ENCODE peak calls at places on chromosomes 12 and 14, in four cellular contexts. One of them, this sample, is unnamed.

GRCh38 chr12:42689699-42690098 is 100.2 kb upstream of the PRICKLE1 start:
- DNase-seq in ovary: no peak
- DNase-seq in tibial artery: no peak
- DNase-seq in fibroblast of pulmonary artery: no peak
- DNase-seq in this sample: no peak

GRCh38 chr14:88804035-88804434 is 11.3 kb upstream of the EML5 start:
- DNase-seq in ovary: no peak
- DNase-seq in tibial artery: no peak
- DNase-seq in fibroblast of pulmonary artery: no peak
- DNase-seq in this sample: no peak

GRCh38 chr12:108729612-108730336 is 1.5 kb downstream of the CORO1C start:
- DNase-seq in ovary: no peak
- DNase-seq in tibial artery: no peak
- DNase-seq in fibroblast of pulmonary artery: peak; percentile 56
- DNase-seq in this sample: no peak

GRCh38 chr14:67457782-67458181 is 30.7 kb downstream of the TMEM229B start:
- DNase-seq in ovary: no peak
- DNase-seq in tibial artery: no peak
- DNase-seq in fibroblast of pulmonary artery: no peak
- DNase-seq in this sample: no peak

GRCh38 chr12:27973487-27973890 is 956 bp upstream of the PTHLH start:
- DNase-seq in ovary: no peak
- DNase-seq in tibial artery: no peak
- DNase-seq in fibroblast of pulmonary artery: no peak
- DNase-seq in this sample: no peak

GRCh38 chr14:61188936-61189808 is 92.0 kb downstream of the TMEM30B start:
- DNase-seq in ovary: peak; percentile 62
- DNase-seq in tibial artery: peak; percentile 83
- DNase-seq in fibroblast of pulmonary artery: peak; percentile 74
- DNase-seq in this sample: no peak

GRCh38 chr14:74402264-74403251 is 23.5 kb downstream of the SYNDIG1L start:
- DNase-seq in ovary: no peak
- DNase-seq in tibial artery: peak; percentile 31
- DNase-seq in fibroblast of pulmonary artery: no peak
- DNase-seq in this sample: no peak

GRCh38 chr14:64838656-64839055 is 41.1 kb downstream of the SPTB start:
- DNase-seq in ovary: no peak
- DNase-seq in tibial artery: no peak
- DNase-seq in fibroblast of pulmonary artery: no peak
- DNase-seq in this sample: no peak

GRCh38 chr12:63916561-63917476 is 72.3 kb downstream of the SRGAP1 start:
- DNase-seq in ovary: no peak
- DNase-seq in tibial artery: no peak
- DNase-seq in fibroblast of pulmonary artery: peak; percentile 33
- DNase-seq in this sample: no peak

GRCh38 chr12:116048886-116049285 is 228.6 kb downstream of the MED13L start:
- DNase-seq in ovary: no peak
- DNase-seq in tibial artery: no peak
- DNase-seq in fibroblast of pulmonary artery: no peak
- DNase-seq in this sample: no peak

GRCh38 chr14:85527458-85527857 is 2.5 kb upstream of the FLRT2 start:
- DNase-seq in ovary: no peak
- DNase-seq in tibial artery: no peak
- DNase-seq in fibroblast of pulmonary artery: peak; percentile 56
- DNase-seq in this sample: no peak

GRCh38 chr12:111045941-111046340 is 125.6 kb upstream of the MYL2 start:
- DNase-seq in ovary: no peak
- DNase-seq in tibial artery: no peak
- DNase-seq in fibroblast of pulmonary artery: no peak
- DNase-seq in this sample: no peak

GRCh38 chr12:123115409-123116111 is 35.3 kb downstream of the PITPNM2 start:
- DNase-seq in ovary: peak; percentile 89
- DNase-seq in tibial artery: peak; percentile 89
- DNase-seq in fibroblast of pulmonary artery: peak; percentile 98
- DNase-seq in this sample: peak; percentile 81

GRCh38 chr14:20460458-20461229 is 590 bp downstream of the PIP4P1 start:
- DNase-seq in ovary: peak; percentile 40
- DNase-seq in tibial artery: peak; percentile 73
- DNase-seq in fibroblast of pulmonary artery: no peak
- DNase-seq in this sample: no peak

GRCh38 chr14:104007121-104007520 is 64.8 kb upstream of the RD3L start:
- DNase-seq in ovary: no peak
- DNase-seq in tibial artery: no peak
- DNase-seq in fibroblast of pulmonary artery: no peak
- DNase-seq in this sample: no peak

GRCh38 chr12:118164798-118165486 is 29.0 kb downstream of the PEBP1 start:
- DNase-seq in ovary: no peak
- DNase-seq in tibial artery: no peak
- DNase-seq in fibroblast of pulmonary artery: peak; percentile 55
- DNase-seq in this sample: no peak

GRCh38 chr12:50049254-50050118 is 7.9 kb upstream of the ASIC1 start:
- DNase-seq in ovary: no peak
- DNase-seq in tibial artery: no peak
- DNase-seq in fibroblast of pulmonary artery: no peak
- DNase-seq in this sample: no peak

GRCh38 chr14:59342108-59342507 is 123.1 kb downstream of the GPR135 start:
- DNase-seq in ovary: no peak
- DNase-seq in tibial artery: no peak
- DNase-seq in fibroblast of pulmonary artery: no peak
- DNase-seq in this sample: no peak

GRCh38 chr14:65414961-65415589 is 2.5 kb downstream of the FUT8 start:
- DNase-seq in ovary: no peak
- DNase-seq in tibial artery: no peak
- DNase-seq in fibroblast of pulmonary artery: peak; percentile 69
- DNase-seq in this sample: no peak

GRCh38 chr14:32805979-32806378 is 132.7 kb upstream of the NPAS3 start:
- DNase-seq in ovary: no peak
- DNase-seq in tibial artery: no peak
- DNase-seq in fibroblast of pulmonary artery: no peak
- DNase-seq in this sample: no peak

GRCh38 chr12:113725557-113725876 is 240.6 kb downstream of the RBM19 start:
- DNase-seq in ovary: no peak
- DNase-seq in tibial artery: no peak
- DNase-seq in fibroblast of pulmonary artery: no peak
- DNase-seq in this sample: no peak

GRCh38 chr12:27861428-27862167 is 81.6 kb upstream of the MANSC4 start:
- DNase-seq in ovary: peak; percentile 69
- DNase-seq in tibial artery: no peak
- DNase-seq in fibroblast of pulmonary artery: peak; percentile 58
- DNase-seq in this sample: no peak

GRCh38 chr12:31325524-31325875 is 450 bp downstream of the SINHCAF start:
- DNase-seq in ovary: no peak
- DNase-seq in tibial artery: no peak
- DNase-seq in fibroblast of pulmonary artery: no peak
- DNase-seq in this sample: no peak

GRCh38 chr12:14960548-14961465 is 594 bp downstream of the ARHGDIB start:
- DNase-seq in ovary: no peak
- DNase-seq in tibial artery: no peak
- DNase-seq in fibroblast of pulmonary artery: peak; percentile 93
- DNase-seq in this sample: no peak

GRCh38 chr14:59969319-59969718 is 49.4 kb downstream of the LRRC9 start:
- DNase-seq in ovary: no peak
- DNase-seq in tibial artery: no peak
- DNase-seq in fibroblast of pulmonary artery: peak; percentile 8
- DNase-seq in this sample: no peak

GRCh38 chr14:37565550-37565949 is 29.5 kb downstream of the FOXA1 start:
- DNase-seq in ovary: no peak
- DNase-seq in tibial artery: no peak
- DNase-seq in fibroblast of pulmonary artery: no peak
- DNase-seq in this sample: no peak

GRCh38 chr14:37571391-37571790 is 23.7 kb downstream of the FOXA1 start:
- DNase-seq in ovary: no peak
- DNase-seq in tibial artery: no peak
- DNase-seq in fibroblast of pulmonary artery: no peak
- DNase-seq in this sample: no peak

GRCh38 chr14:37569729-37570128 is 25.3 kb downstream of the FOXA1 start:
- DNase-seq in ovary: no peak
- DNase-seq in tibial artery: no peak
- DNase-seq in fibroblast of pulmonary artery: no peak
- DNase-seq in this sample: no peak

GRCh38 chr14:37563189-37563588 is 31.9 kb downstream of the FOXA1 start:
- DNase-seq in ovary: no peak
- DNase-seq in tibial artery: no peak
- DNase-seq in fibroblast of pulmonary artery: no peak
- DNase-seq in this sample: no peak

DNA sequence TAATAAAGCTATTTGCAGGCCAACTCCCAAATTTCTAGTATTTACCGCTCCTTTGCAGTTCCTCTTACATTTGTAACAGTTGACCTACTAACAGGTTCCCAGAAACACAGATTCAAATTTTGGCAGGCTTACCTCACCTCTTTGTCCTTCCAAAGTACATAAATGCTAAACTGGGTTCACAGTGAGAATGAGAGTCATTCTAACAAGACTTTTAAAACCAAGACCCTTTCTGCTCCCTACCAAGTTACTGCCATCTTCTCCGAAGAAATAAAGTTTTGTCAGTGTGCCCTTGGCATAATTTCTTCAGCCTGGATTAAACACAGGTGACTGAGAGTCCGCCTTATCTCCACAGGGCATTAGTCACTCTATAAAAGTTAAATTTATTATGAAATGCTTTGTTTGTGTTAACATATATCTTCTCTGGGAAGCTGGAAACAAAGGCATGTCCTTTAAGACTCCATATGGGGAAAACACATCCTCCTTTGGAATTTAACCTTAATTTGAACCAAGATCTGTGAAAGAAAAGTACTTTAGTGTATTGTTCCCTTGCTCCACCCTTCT is 28.2 kb downstream of the FOXA1 start:
- DNase-seq in ovary: no peak
- DNase-seq in tibial artery: no peak
- DNase-seq in fibroblast of pulmonary artery: peak; percentile 67
- DNase-seq in this sample: no peak
- H3K4me3 ChIP-seq in ovary: no peak overlapping the region
- H3K4me3 ChIP-seq in tibial artery: no peak overlapping the region
- H3K4me3 ChIP-seq in fibroblast of pulmonary artery: no peak overlapping the region
- H3K4me3 ChIP-seq in this sample: no peak overlapping the region

DNA sequence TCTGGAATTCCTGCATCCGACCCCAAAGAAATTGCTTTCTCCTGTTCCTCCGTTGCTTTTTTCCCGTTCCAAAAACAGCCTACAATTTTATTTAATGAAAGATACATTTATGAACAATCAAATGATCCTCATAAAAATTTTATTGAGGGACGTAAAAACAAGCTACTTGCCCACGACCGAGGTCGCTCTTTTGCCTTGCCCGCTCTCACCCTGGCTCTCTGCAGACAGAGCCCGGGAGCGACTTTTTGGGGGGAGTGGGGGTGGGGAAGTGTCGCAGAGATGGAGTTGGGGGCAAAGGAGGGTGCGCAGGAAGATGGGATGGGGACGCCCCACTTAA is 1.1 kb upstream of the HOXC9 start:
- DNase-seq in ovary: no peak
- DNase-seq in tibial artery: no peak
- DNase-seq in fibroblast of pulmonary artery: no peak
- DNase-seq in this sample: no peak
- TF ChIP-seq CTCF in ovary: no peak
- TF ChIP-seq CTCF in tibial artery: no peak
- TF ChIP-seq CTCF in fibroblast of pulmonary artery: no peak
- TF ChIP-seq CTCF in this sample: no peak

DNA sequence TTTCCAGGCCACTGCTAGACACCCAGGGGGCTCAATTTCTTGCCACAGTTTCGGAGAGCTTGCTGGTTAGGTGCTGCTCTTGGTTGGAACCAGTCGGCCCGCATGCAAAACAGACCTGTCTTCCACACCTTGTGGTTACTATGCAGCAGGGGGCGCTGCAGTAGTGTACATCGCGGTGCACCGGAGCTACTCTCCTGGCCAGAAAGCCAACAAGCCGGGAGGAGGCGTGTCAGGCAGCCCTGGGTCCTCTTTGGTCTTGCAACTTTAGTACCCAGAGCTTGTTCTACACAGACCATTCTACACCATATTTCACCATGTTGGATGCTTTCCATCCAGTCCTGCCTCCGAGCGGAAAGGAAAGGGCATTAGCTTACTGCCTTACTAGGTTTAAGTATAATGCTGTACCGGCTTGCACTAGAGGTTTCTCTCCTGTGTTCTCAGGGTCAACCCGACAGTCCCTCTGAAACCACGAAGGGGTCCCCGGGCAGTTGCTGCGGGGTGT is 934 bp upstream of the TMTC2 start:
- DNase-seq in ovary: peak; percentile 93
- DNase-seq in tibial artery: peak; percentile 95
- DNase-seq in fibroblast of pulmonary artery: peak; percentile 96
- DNase-seq in this sample: peak; percentile 41
- H3K4me3 ChIP-seq in ovary: peak overlapping the region; percentile 96
- H3K4me3 ChIP-seq in tibial artery: peak overlapping the region; percentile 61
- H3K4me3 ChIP-seq in fibroblast of pulmonary artery: peak overlapping the region; percentile 78
- H3K4me3 ChIP-seq in this sample: peak overlapping the region; percentile 95

GRCh38 chr12:122021193-122021821 is 377 bp upstream of the BCL7A start:
- DNase-seq in ovary: peak; percentile 43
- DNase-seq in tibial artery: peak; percentile 74
- DNase-seq in fibroblast of pulmonary artery: peak; percentile 25
- DNase-seq in this sample: no peak
- TF ChIP-seq CTCF in ovary: no peak
- TF ChIP-seq CTCF in tibial artery: no peak
- TF ChIP-seq CTCF in fibroblast of pulmonary artery: no peak
- TF ChIP-seq CTCF in this sample: no peak

DNA sequence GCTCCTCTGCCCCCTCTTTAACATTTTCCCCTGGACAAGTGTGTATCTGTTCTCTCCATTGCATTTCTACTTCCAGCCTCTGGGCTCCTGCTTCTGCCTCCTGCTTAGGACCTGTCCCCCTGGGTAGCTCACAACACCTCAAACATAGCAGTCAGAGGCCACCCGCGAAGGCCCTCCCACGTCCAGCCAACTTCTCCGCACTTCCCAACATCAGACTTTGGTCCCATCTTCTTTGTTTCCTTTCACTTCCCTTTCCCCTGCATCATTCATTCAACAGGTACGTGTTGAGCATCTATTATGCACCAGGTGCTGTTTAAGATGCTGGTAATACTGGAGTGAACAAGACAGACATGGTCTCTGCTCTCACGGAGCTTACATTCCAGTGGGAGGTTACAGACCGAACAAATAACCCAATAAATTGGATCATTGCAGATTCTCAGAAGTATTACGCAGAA is 3.1 kb downstream of the C12orf57 start:
- DNase-seq in ovary: no peak
- DNase-seq in tibial artery: no peak
- DNase-seq in fibroblast of pulmonary artery: no peak
- DNase-seq in this sample: no peak
- H3K4me3 ChIP-seq in ovary: no peak overlapping the region
- H3K4me3 ChIP-seq in tibial artery: no peak overlapping the region
- H3K4me3 ChIP-seq in fibroblast of pulmonary artery: no peak overlapping the region
- H3K4me3 ChIP-seq in this sample: no peak overlapping the region